ENCODE peak calls at places on chromosomes 11 and 22, in six cellular contexts. P is H54; N is effector CD8-positive, alpha-beta T cell; M is lung microvascular endothelial cell; T is NCI-H460; Q is BJ. R is an unnamed sample.

GRCh38 chr11:58567889-58568512 is 7.7 kb downstream of the LPXN start:
- DNase-seq in P (peak), N (peak), M (peak), T (peak), Q (no peak), R (peak)

GRCh38 chr11:117934526-117935307 is 5.5 kb upstream of the TMPRSS13 start:
- DNase-seq in P (no peak), N (no peak), M (no peak), T (no peak), Q (no peak), R (no peak)

GRCh38 chr11:94845622-94846021 is 77.5 kb downstream of the AMOTL1 start:
- DNase-seq in P (no peak), N (no peak), M (no peak), T (no peak), Q (no peak), R (no peak)

GRCh38 chr11:29328961-29329441 is 687.8 kb downstream of the KCNA4 start:
- DNase-seq in P (no peak), N (no peak), M (peak), T (peak), Q (no peak), R (no peak)

GRCh38 chr11:35139883-35140282 is 912 bp downstream of the CD44 start:
- DNase-seq in P (no peak), N (no peak), M (no peak), T (no peak), Q (no peak), R (no peak)

GRCh38 chr22:41876275-41876674 is 38.6 kb downstream of the SHISA8 start:
- DNase-seq in P (no peak), N (no peak), M (no peak), T (no peak), Q (no peak), R (no peak)

GRCh38 chr22:36204001-36204640 is 2.5 kb upstream of the APOL4 start:
- DNase-seq in P (no peak), N (no peak), M (no peak), T (no peak), Q (no peak), R (no peak)

GRCh38 chr22:31830721-31831070 is 76.9 kb downstream of the DEPDC5 start:
- DNase-seq in P (no peak), N (no peak), M (no peak), T (no peak), Q (no peak), R (no peak)

GRCh38 chr11:81303265-81303664 is 1430.4 kb downstream of the FAM181B start:
- DNase-seq in P (no peak), N (no peak), M (no peak), T (no peak), Q (no peak), R (no peak)

GRCh38 chr11:111569476-111569875 is 29.0 kb downstream of the LAYN start:
- DNase-seq in P (no peak), N (no peak), M (no peak), T (no peak), Q (no peak), R (no peak)

GRCh38 chr11:62182147-62182869 is 7.7 kb upstream of the SCGB1D1 start:
- DNase-seq in P (no peak), N (no peak), M (no peak), T (no peak), Q (no peak), R (no peak)

GRCh38 chr22:32721328-32722180 is 80.0 kb upstream of the TIMP3 start:
- DNase-seq in P (no peak), N (no peak), M (no peak), T (no peak), Q (no peak), R (no peak)

GRCh38 chr11:66868726-66869291 is 11.9 kb downstream of the LRFN4 start:
- DNase-seq in P (no peak), N (peak), M (peak), T (peak), Q (no peak), R (no peak)

GRCh38 chr11:32033491-32033890 is 57.4 kb upstream of the RCN1 start:
- DNase-seq in P (no peak), N (no peak), M (no peak), T (no peak), Q (no peak), R (no peak)

GRCh38 chr11:8296872-8297271 is 33.2 kb upstream of the LMO1 start:
- DNase-seq in P (no peak), N (no peak), M (no peak), T (no peak), Q (no peak), R (no peak)

GRCh38 chr11:45432100-45432499 is 146.0 kb upstream of the SYT13 start:
- DNase-seq in P (no peak), N (no peak), M (no peak), T (no peak), Q (no peak), R (no peak)

GRCh38 chr22:36689583-36689982 is 14.0 kb downstream of the CACNG2 start:
- DNase-seq in P (no peak), N (no peak), M (no peak), T (no peak), Q (no peak), R (no peak)

GRCh38 chr11:25200925-25201324 is 704.1 kb downstream of the LUZP2 start:
- DNase-seq in P (no peak), N (no peak), M (no peak), T (no peak), Q (no peak), R (no peak)

GRCh38 chr11:114309517-114309916 is 13.3 kb downstream of the NNMT start:
- DNase-seq in P (no peak), N (no peak), M (no peak), T (no peak), Q (no peak), R (no peak)